ENCODE peak calls at places on chromosome X, in nine cellular contexts. F, L, K, N, O, Y, C, V and T are unnamed samples.

GRCh38 chrX:108071578-108071977 is 19.8 kb downstream of the PSMD10 start:
- DNase-seq in L (no peak), N (no peak), F (no peak), O (no peak), V (no peak), Y (no peak), K (no peak), C (peak; percentile 6), T (no peak)

GRCh38 chrX:17529349-17529748 is 154.3 kb downstream of the NHS start:
- DNase-seq in K (no peak), V (no peak), Y (no peak), L (peak; percentile 20), C (no peak), F (no peak), O (no peak), N (no peak), T (no peak)

GRCh38 chrX:20144491-20144890 is 2.9 kb upstream of the EIF1AX start:
- DNase-seq in C (peak; percentile 65), N (no peak), O (no peak), F (no peak), L (no peak), K (no peak), V (no peak), Y (no peak), T (peak; percentile 78)

GRCh38 chrX:136870064-136870463 is 10.5 kb downstream of the RBMX start:
- DNase-seq in F (no peak), O (no peak), Y (no peak), L (no peak), V (no peak), N (no peak), C (no peak), K (no peak), T (no peak)

GRCh38 chrX:63784902-63785692 is at the start of gene ARHGEF9:
- DNase-seq in V (no peak), K (no peak), O (peak; percentile 17), L (no peak), N (no peak), C (peak; percentile 28), F (no peak), Y (no peak), T (no peak)

GRCh38 chrX:99242001-99242400 is 1168.1 kb downstream of the PCDH19 start:
- DNase-seq in K (no peak), O (no peak), N (no peak), L (no peak), C (no peak), V (no peak), F (no peak), Y (no peak), T (no peak)

GRCh38 chrX:45344597-45344996 is 143.9 kb upstream of the DIPK2B start:
- DNase-seq in L (no peak), O (no peak), N (no peak), Y (no peak), C (peak; percentile 74), K (no peak), F (no peak), V (peak; percentile 53), T (peak; percentile 62)

GRCh38 chrX:31168596-31168995 is 96.8 kb upstream of the FTHL17 start:
- DNase-seq in N (no peak), L (no peak), Y (no peak), V (no peak), C (no peak), K (no peak), O (no peak), F (no peak), T (no peak)

GRCh38 chrX:24927372-24927771 is 88.4 kb downstream of the ARX start:
- DNase-seq in K (no peak), F (no peak), C (no peak), O (no peak), L (no peak), V (no peak), Y (no peak), N (no peak), T (no peak)

GRCh38 chrX:155028192-155028591 is 1.5 kb downstream of the FUNDC2 start:
- DNase-seq in Y (no peak), C (no peak), L (no peak), K (no peak), O (no peak), V (no peak), F (peak; percentile 34), N (no peak), T (peak; percentile 6)

GRCh38 chrX:66074920-66075879 is 35.3 kb upstream of the VSIG4 start:
- DNase-seq in O (peak; percentile 22), F (no peak), K (peak; percentile 17), V (no peak), C (peak; percentile 0), N (no peak), L (peak; percentile 57), Y (peak; percentile 21), T (no peak)

GRCh38 chrX:108018659-108019381 is 26.0 kb upstream of the VSIG1 start:
- DNase-seq in C (no peak), F (no peak), L (no peak), O (no peak), V (no peak), K (peak; percentile 28), N (no peak), Y (no peak), T (no peak)

GRCh38 chrX:55342533-55343501 is 78.1 kb upstream of the PAGE3 start:
- DNase-seq in O (no peak), F (no peak), V (no peak), K (peak; percentile 14), N (peak; percentile 2), Y (no peak), C (peak; percentile 15), L (peak; percentile 26), T (peak; percentile 1)

GRCh38 chrX:8484360-8484759 is 19.7 kb downstream of the VCX3B start:
- DNase-seq in F (no peak), C (no peak), Y (no peak), N (no peak), O (no peak), V (no peak), L (no peak), K (no peak), T (no peak)

GRCh38 chrX:63713510-63713909 is 71.5 kb downstream of the ARHGEF9 start:
- DNase-seq in K (no peak), O (peak; percentile 29), Y (no peak), L (no peak), F (no peak), C (no peak), V (no peak), N (no peak), T (no peak)

GRCh38 chrX:70219938-70220764 is 14.3 kb upstream of the AWAT1 start:
- DNase-seq in L (no peak), F (peak; percentile 83), V (no peak), Y (no peak), K (no peak), C (no peak), N (peak; percentile 11), O (peak; percentile 27), T (peak; percentile 52)

GRCh38 chrX:124240422-124240821 is 92.0 kb upstream of the TEX13D start:
- DNase-seq in V (no peak), K (no peak), Y (no peak), N (no peak), L (no peak), O (no peak), F (no peak), C (no peak), T (no peak)

GRCh38 chrX:107676559-107677378 is 48.5 kb downstream of the PRPS1 start:
- DNase-seq in K (peak; percentile 29), F (no peak), Y (peak; percentile 60), C (peak; percentile 87), V (peak; percentile 58), L (peak; percentile 29), N (peak; percentile 90), O (peak; percentile 84), T (peak; percentile 46)

GRCh38 chrX:130039847-130040246 is 57.4 kb downstream of the BCORL1 start:
- DNase-seq in N (no peak), V (no peak), K (no peak), Y (no peak), O (no peak), C (no peak), F (no peak), L (no peak), T (no peak)

GRCh38 chrX:7446815-7447214 is 298.9 kb upstream of the PUDP start:
- DNase-seq in N (peak; percentile 16), V (no peak), K (no peak), F (no peak), Y (no peak), C (peak; percentile 2), O (no peak), L (no peak), T (no peak)

GRCh38 chrX:153722704-153723350 is 1.4 kb downstream of the BCAP31 start:
- DNase-seq in C (no peak), N (peak; percentile 56), V (no peak), Y (no peak), K (no peak), L (no peak), O (no peak), F (no peak), T (no peak)

GRCh38 chrX:71095033-71095432 is 618 bp upstream of the FOXO4 start:
- DNase-seq in C (no peak), Y (no peak), K (no peak), F (no peak), N (no peak), L (no peak), O (no peak), V (no peak), T (no peak)

GRCh38 chrX:102720237-102721168 is at the start of gene GPRASP3:
- DNase-seq in V (peak; percentile 27), N (peak; percentile 80), Y (peak; percentile 74), K (peak; percentile 46), F (peak; percentile 29), C (peak; percentile 67), O (peak; percentile 76), L (peak; percentile 81), T (no peak)

GRCh38 chrX:35076061-35076460 is 133.5 kb downstream of the FAM47B start:
- DNase-seq in N (no peak), L (no peak), K (no peak), Y (no peak), C (no peak), O (no peak), F (no peak), V (no peak), T (no peak)

GRCh38 chrX:27336466-27337091 is 126.6 kb downstream of the PPP4R3C start:
- DNase-seq in C (no peak), N (peak; percentile 38), V (no peak), O (no peak), L (peak; percentile 5), F (peak; percentile 24), K (no peak), Y (peak; percentile 2), T (peak; percentile 49)

GRCh38 chrX:20204354-20204753 is 62.4 kb downstream of the RPS6KA3 start:
- DNase-seq in O (no peak), K (no peak), L (no peak), F (no peak), N (no peak), C (no peak), Y (no peak), V (no peak), T (no peak)